ENCODE peak calls at places on chromosomes 3 and 15, in nine cellular contexts. N is AG09319, G is right atrium auricular region, M is D341Med, K is nephron progenitor cell, U is mesenteric fat pad, H is tibial artery, R is skeletal muscle cell, S is SHP77. E is an unnamed sample.

GRCh38 chr3:184260571-184261269 is 633 bp downstream of the CAMK2N2 start:
- DNase-seq in R (no peak), G (no peak), N (no peak), M (peak), S (no peak), K (no peak), H (no peak), U (no peak), E (no peak)

GRCh38 chr3:183455064-183455463 is 26.6 kb upstream of the MCF2L2 start:
- DNase-seq in U (no peak), N (no peak), H (no peak), M (no peak), K (no peak), G (no peak), R (peak), S (no peak), E (no peak)

GRCh38 chr3:32457971-32458471 is 44.6 kb downstream of the CMTM6 start:
- DNase-seq in R (no peak), H (no peak), S (no peak), K (no peak), M (no peak), U (no peak), N (no peak), G (peak), E (no peak)

GRCh38 chr3:100993309-100993708 is at the start of gene ABI3BP:
- DNase-seq in S (no peak), H (peak), G (peak), M (no peak), K (peak), U (no peak), N (peak), R (peak), E (peak)

GRCh38 chr15:61393949-61394348 is 164.8 kb upstream of the RORA start:
- DNase-seq in N (no peak), H (peak), S (no peak), G (no peak), K (no peak), U (no peak), R (peak), M (no peak), E (no peak)

GRCh38 chr3:20648921-20649381 is 462.9 kb upstream of the SGO1 start:
- DNase-seq in M (no peak), S (no peak), R (peak), G (no peak), H (no peak), N (peak), U (no peak), K (no peak), E (no peak)

GRCh38 chr3:11591401-11592266 is 52.1 kb downstream of the VGLL4 start:
- DNase-seq in K (peak), G (no peak), S (no peak), N (peak), R (peak), M (no peak), H (peak), U (no peak), E (peak)

GRCh38 chr3:142056656-142057330 is 92.6 kb downstream of the TFDP2 start:
- DNase-seq in N (no peak), H (no peak), U (no peak), S (no peak), M (no peak), K (no peak), G (no peak), R (peak), E (no peak)

E was measured in HEK293T.